ENCODE peak calls at places on chromosomes 3 and 15, in four cellular contexts. E is A549, V is K562, W is HepG2. O is an unnamed sample.

GRCh38 chr15:69116391-69116790 is 44.0 kb upstream of the GLCE start:
- DNase-seq in E (no peak), V (no peak), W (no peak), O (no peak)

GRCh38 chr3:141789281-141789680 is 26.1 kb downstream of the GRK7 start:
- DNase-seq in E (peak; percentile 13), V (peak; percentile 72), W (peak; percentile 19), O (peak; percentile 22)

GRCh38 chr15:89888214-89888804 is 5.5 kb downstream of the AP3S2 start:
- DNase-seq in E (peak; percentile 44), V (no peak), W (peak; percentile 56), O (no peak)

GRCh38 chr3:174331095-174331802 is 527.9 kb upstream of the NAALADL2 start:
- DNase-seq in E (no peak), V (no peak), W (no peak), O (no peak)

GRCh38 chr3:15645740-15646490 is 44.4 kb downstream of the BTD start:
- DNase-seq in E (peak; percentile 70), V (no peak), W (no peak), O (no peak)

GRCh38 chr3:80087769-80088168 is 320.0 kb upstream of the ROBO1 start:
- DNase-seq in E (no peak), V (no peak), W (no peak), O (no peak)

GRCh38 chr3:114622001-114622400 is 328.2 kb downstream of the TIGIT start:
- DNase-seq in E (no peak), V (no peak), W (no peak), O (no peak)

GRCh38 chr15:90650117-90650955 is 66.8 kb upstream of the BLM start:
- DNase-seq in E (no peak), V (peak; percentile 49), W (no peak), O (no peak)

GRCh38 chr3:45554001-45554691 is 40.4 kb upstream of the LIMD1 start:
- DNase-seq in E (no peak), V (peak; percentile 43), W (no peak), O (no peak)

GRCh38 chr3:7172996-7173395 is 312.1 kb downstream of the GRM7 start:
- DNase-seq in E (no peak), V (no peak), W (no peak), O (no peak)

GRCh38 chr3:21750291-21750690 is 719 bp downstream of the ZNF385D start:
- DNase-seq in E (no peak), V (no peak), W (no peak), O (no peak)

GRCh38 chr3:197103766-197104165 is 74.1 kb upstream of the MELTF start:
- DNase-seq in E (no peak), V (no peak), W (no peak), O (no peak)

DNA sequence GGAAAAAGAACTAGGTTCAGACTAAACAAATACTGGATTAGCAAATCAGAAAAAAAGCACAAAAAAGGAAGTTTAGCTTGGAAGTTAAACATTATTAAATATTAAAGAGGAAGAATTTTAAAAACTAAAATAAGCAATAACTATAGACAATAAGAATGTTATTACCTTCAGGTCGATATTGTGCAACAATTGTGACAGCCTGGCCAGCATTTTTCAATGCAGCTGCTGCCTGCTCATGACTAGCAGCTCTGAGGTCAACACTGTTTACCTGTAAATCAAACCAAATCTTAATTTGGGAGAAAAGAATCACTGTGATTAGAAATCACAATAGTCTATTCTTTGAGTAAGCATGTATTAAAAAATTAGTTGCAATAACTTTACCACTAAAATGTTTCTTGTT is 75.1 kb upstream of the MELTF start:
- DNase-seq in E (no peak), V (no peak), W (no peak), O (no peak)
- TF ChIP-seq HMGXB4 in E (no peak), V (no peak), W (no peak), O (no peak)

GRCh38 chr15:25176991-25177954 is 222.5 kb downstream of the SNRPN start:
- DNase-seq in E (no peak), V (no peak), W (no peak), O (peak; percentile 5)
- TF ChIP-seq JUN in E (no peak), V (no peak), W (no peak), O (no peak)

DNA sequence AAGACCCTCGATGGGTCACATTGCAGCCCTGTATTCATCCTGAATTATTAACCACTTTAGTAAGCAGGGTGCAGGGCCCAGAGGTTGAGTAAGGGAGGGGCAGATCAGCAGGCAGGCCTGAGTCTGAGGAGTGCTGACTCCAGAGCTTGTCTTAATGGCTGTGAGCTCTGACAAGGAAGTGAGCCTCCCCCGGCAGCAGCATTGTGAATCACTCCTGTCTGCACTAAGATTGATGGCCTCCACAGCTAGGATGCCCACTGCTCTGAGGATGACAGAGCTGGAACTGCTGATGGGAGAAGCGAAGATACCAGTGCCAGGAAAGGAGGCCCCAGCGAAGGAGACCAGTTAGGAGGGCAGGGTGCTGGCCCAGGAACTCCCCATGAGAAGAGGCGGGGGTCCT is 46.5 kb upstream of the CCDC174 start:
- DNase-seq in E (no peak), V (no peak), W (no peak), O (no peak)
- TF ChIP-seq HMGXB4 in E (no peak), V (no peak), W (no peak), O (no peak)

GRCh38 chr15:83893308-83893707 is 239.4 kb downstream of the ADAMTSL3 start:
- DNase-seq in E (no peak), V (no peak), W (no peak), O (no peak)

GRCh38 chr15:83898295-83898694 is 244.4 kb downstream of the ADAMTSL3 start:
- DNase-seq in E (no peak), V (no peak), W (no peak), O (no peak)

GRCh38 chr15:83892498-83892897 is 238.6 kb downstream of the ADAMTSL3 start:
- DNase-seq in E (no peak), V (no peak), W (no peak), O (no peak)

GRCh38 chr15:83899670-83900069 is 245.7 kb downstream of the ADAMTSL3 start:
- DNase-seq in E (no peak), V (no peak), W (no peak), O (no peak)

GRCh38 chr15:83897037-83897436 is 243.1 kb downstream of the ADAMTSL3 start:
- DNase-seq in E (no peak), V (no peak), W (no peak), O (no peak)
- TF ChIP-seq JUN in E (no peak), V (no peak), W (no peak), O (no peak)

O was measured in WTC11.